ENCODE peak calls at places on chromosomes 2 and 18, in six cellular contexts. P, S, Z, J, O and L are unnamed samples.

GRCh38 chr2:210655229-210655628 is 98.8 kb downstream of the CPS1 start:
- DNase-seq in P (no peak), S (no peak), Z (no peak), J (no peak), O (no peak), L (no peak)

GRCh38 chr18:9743200-9744016 is 35.3 kb downstream of the RAB31 start:
- DNase-seq in P (peak; percentile 69), S (no peak), Z (peak; percentile 96), J (peak; percentile 49), O (peak; percentile 54), L (no peak)

GRCh38 chr2:150484461-150484931 is 3.0 kb downstream of the RND3 start:
- DNase-seq in P (no peak), S (no peak), Z (no peak), J (no peak), O (no peak), L (no peak)

GRCh38 chr18:2572144-2572682 is 856 bp downstream of the NDC80 start:
- DNase-seq in P (no peak), S (no peak), Z (no peak), J (no peak), O (no peak), L (no peak)

GRCh38 chr18:70245941-70246537 is 40.6 kb upstream of the RTTN start:
- DNase-seq in P (no peak), S (no peak), Z (no peak), J (no peak), O (no peak), L (no peak)

GRCh38 chr2:71933467-71934319 is 214.0 kb downstream of the CYP26B1 start:
- DNase-seq in P (peak; percentile 6), S (no peak), Z (peak; percentile 28), J (no peak), O (peak; percentile 33), L (no peak)

GRCh38 chr2:24720310-24720709 is 72.9 kb downstream of the PTRHD1 start:
- DNase-seq in P (no peak), S (no peak), Z (no peak), J (no peak), O (no peak), L (peak; percentile 71)

GRCh38 chr2:53230691-53231090 is 536.9 kb upstream of the CHAC2 start:
- DNase-seq in P (no peak), S (no peak), Z (no peak), J (no peak), O (no peak), L (no peak)

GRCh38 chr2:53129851-53130250 is 637.8 kb upstream of the CHAC2 start:
- DNase-seq in P (no peak), S (no peak), Z (peak; percentile 28), J (no peak), O (no peak), L (no peak)

GRCh38 chr2:158922610-158923009 is 45.8 kb upstream of the TANC1 start:
- DNase-seq in P (no peak), S (no peak), Z (no peak), J (no peak), O (no peak), L (no peak)

GRCh38 chr2:174485763-174486613 is 841 bp downstream of the GPR155 start:
- DNase-seq in P (peak; percentile 30), S (peak; percentile 30), Z (no peak), J (no peak), O (no peak), L (no peak)

GRCh38 chr2:37337636-37338280 is 6.7 kb upstream of the QPCT start:
- DNase-seq in P (no peak), S (no peak), Z (no peak), J (no peak), O (no peak), L (no peak)

GRCh38 chr18:38539373-38539772 is 973.8 kb upstream of the CELF4 start:
- DNase-seq in P (no peak), S (peak; percentile 13), Z (no peak), J (no peak), O (no peak), L (no peak)

GRCh38 chr2:149686677-149687427 is 99.3 kb upstream of the MMADHC start:
- DNase-seq in P (no peak), S (no peak), Z (no peak), J (no peak), O (no peak), L (no peak)

GRCh38 chr2:64474200-64474630 is 20.3 kb downstream of the LGALSL start:
- DNase-seq in P (no peak), S (no peak), Z (no peak), J (no peak), O (no peak), L (no peak)

GRCh38 chr2:62624855-62625254 is 80.7 kb upstream of the EHBP1 start:
- DNase-seq in P (no peak), S (no peak), Z (no peak), J (no peak), O (no peak), L (no peak)

GRCh38 chr2:39989888-39990287 is 210.8 kb upstream of the THUMPD2 start:
- DNase-seq in P (no peak), S (no peak), Z (no peak), J (no peak), O (no peak), L (no peak)

GRCh38 chr2:10260130-10260529 is 42.6 kb upstream of the HPCAL1 start:
- DNase-seq in P (no peak), S (no peak), Z (no peak), J (no peak), O (no peak), L (no peak)

GRCh38 chr18:75160315-75160714 is 48.6 kb downstream of the PTGR3 start:
- DNase-seq in P (no peak), S (peak; percentile 41), Z (no peak), J (no peak), O (no peak), L (no peak)

GRCh38 chr18:75159238-75159518 is 49.8 kb downstream of the PTGR3 start:
- DNase-seq in P (no peak), S (no peak), Z (no peak), J (no peak), O (no peak), L (no peak)

GRCh38 chr18:75157359-75157758 is 51.6 kb downstream of the PTGR3 start:
- DNase-seq in P (no peak), S (no peak), Z (no peak), J (no peak), O (no peak), L (no peak)

GRCh38 chr18:75157851-75158250 is 51.1 kb downstream of the PTGR3 start:
- DNase-seq in P (no peak), S (no peak), Z (no peak), J (no peak), O (no peak), L (no peak)

GRCh38 chr18:75158465-75159237 is 50.3 kb downstream of the PTGR3 start:
- DNase-seq in P (no peak), S (no peak), Z (no peak), J (no peak), O (no peak), L (no peak)
- TF ChIP-seq ATF3 in P (no peak), S (no peak), Z (no peak), J (no peak), O (no peak), L (no peak)

DNA sequence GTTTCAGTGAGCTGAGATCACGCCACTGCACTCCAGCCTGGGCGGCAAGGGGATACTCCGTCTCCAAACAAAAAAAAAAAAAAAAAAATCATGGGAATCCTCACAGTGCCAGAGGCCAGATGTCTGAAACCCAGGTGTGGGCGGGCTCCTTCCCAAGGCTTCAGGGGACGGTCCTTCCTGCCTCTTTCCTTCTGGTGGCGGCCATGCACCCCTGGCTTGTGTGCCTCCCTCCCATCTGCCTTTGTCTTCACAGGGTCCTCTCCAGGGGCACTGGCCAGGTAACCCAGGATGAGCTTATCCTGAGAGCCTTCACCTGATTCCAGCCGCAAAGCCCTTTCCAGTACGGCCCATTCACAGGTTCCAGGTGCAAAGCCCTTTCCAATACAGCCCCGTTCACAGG is 40.9 kb upstream of the GPC1 start:
- DNase-seq in P (no peak), S (peak; percentile 5), Z (no peak), J (no peak), O (no peak), L (no peak)
- TF ChIP-seq ATF3 in P (no peak), S (no peak), Z (no peak), J (no peak), O (no peak), L (no peak)

DNA sequence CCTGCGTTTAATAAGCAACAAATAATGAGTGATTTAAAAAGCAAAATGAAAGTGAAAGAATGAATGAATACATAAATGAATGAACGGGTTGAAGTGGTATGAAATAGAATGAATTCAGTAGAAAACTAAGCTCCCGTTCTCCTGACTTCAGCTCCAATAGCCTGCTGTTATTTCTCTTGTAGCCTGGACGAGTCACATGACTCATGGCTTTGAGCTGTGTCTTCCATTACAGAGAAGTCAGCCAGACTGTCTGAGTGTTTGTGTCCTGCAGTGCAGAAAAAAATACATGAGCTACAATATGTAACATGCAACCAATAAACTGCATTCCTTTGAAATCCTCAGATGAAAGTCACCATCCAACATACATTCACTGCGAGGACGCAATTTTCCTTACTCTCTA is 21.2 kb downstream of the SCG2 start:
- DNase-seq in P (no peak), S (no peak), Z (no peak), J (no peak), O (no peak), L (no peak)
- TF ChIP-seq ATF3 in P (no peak), S (no peak), Z (no peak), J (no peak), O (no peak), L (no peak)

DNA sequence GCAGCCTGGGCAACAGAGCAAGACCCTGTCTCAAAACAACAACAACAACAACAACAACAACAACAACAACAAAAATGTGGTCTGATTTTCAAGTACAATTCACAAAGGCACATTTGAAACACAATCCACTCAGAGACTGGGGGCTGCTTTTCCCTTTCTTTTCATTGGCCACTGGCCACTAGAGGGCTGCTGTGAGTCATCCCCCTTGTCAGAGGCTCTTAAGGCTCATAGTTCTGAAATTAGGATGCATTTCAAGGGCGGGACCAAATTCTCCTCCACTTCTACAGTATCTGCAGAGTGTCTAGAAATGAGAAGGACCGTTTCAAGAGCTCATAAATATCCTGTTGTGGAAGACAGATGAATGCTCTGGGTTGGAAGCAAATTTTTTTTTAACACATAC is 285.4 kb downstream of the NRXN1 start:
- DNase-seq in P (peak; percentile 11), S (peak; percentile 65), Z (peak; percentile 28), J (no peak), O (peak; percentile 22), L (no peak)
- TF ChIP-seq ATF3 in P (no peak), S (no peak), Z (no peak), J (no peak), O (no peak), L (no peak)